ENCODE peak calls at places on chromosome 10, in four cellular contexts. C, B, Y and W are unnamed samples.

GRCh38 chr10:17335065-17335464 is 107.0 kb downstream of the VIM start:
- DNase-seq in Y (no peak), B (no peak), C (no peak), W (no peak)

GRCh38 chr10:125770844-125771243 is 4.8 kb downstream of the MMP21 start:
- DNase-seq in Y (no peak), C (no peak), B (no peak), W (no peak)

GRCh38 chr10:31929260-31929985 is 792 bp upstream of the ARHGAP12 start:
- DNase-seq in C (peak), B (no peak), Y (peak), W (peak)

GRCh38 chr10:33129181-33129928 is 171.3 kb upstream of the ITGB1 start:
- DNase-seq in B (no peak), C (peak), Y (no peak), W (no peak)

GRCh38 chr10:80158598-80159127 is 26.1 kb downstream of the PLAC9 start:
- DNase-seq in B (no peak), C (peak), Y (no peak), W (no peak)

GRCh38 chr10:78804356-78805032 is 264.3 kb upstream of the ZMIZ1 start:
- DNase-seq in Y (no peak), B (no peak), C (no peak), W (no peak)

GRCh38 chr10:76582536-76582935 is 1055.1 kb downstream of the KCNMA1 start:
- DNase-seq in B (no peak), C (no peak), Y (no peak), W (no peak)

GRCh38 chr10:97025613-97026242 is 160.0 kb downstream of the SLIT1 start:
- DNase-seq in Y (peak), B (peak), C (peak), W (peak)

GRCh38 chr10:132102071-132102716 is 36.4 kb downstream of the JAKMIP3 start:
- DNase-seq in Y (no peak), B (no peak), C (no peak), W (no peak)

GRCh38 chr10:44925224-44925623 is 14.1 kb downstream of the TMEM72 start:
- DNase-seq in C (no peak), Y (peak), B (no peak), W (peak)

GRCh38 chr10:119371704-119372663 is 164.6 kb downstream of the GRK5 start:
- DNase-seq in B (no peak), C (no peak), Y (no peak), W (no peak)

GRCh38 chr10:50622497-50623298 is 1.1 kb downstream of the SGMS1 start:
- DNase-seq in Y (peak), B (no peak), C (peak), W (no peak)

GRCh38 chr10:61753453-61753852 is 90.7 kb downstream of the CABCOCO1 start:
- DNase-seq in B (no peak), Y (no peak), C (no peak), W (no peak)

GRCh38 chr10:35416628-35417625 is 80.6 kb downstream of the CCNY start:
- DNase-seq in B (no peak), C (no peak), Y (no peak), W (no peak)

GRCh38 chr10:130354976-130355795 is 219.0 kb downstream of the GLRX3 start:
- DNase-seq in C (no peak), Y (no peak), B (no peak), W (no peak)

GRCh38 chr10:134743-135600 is at the start of gene ZMYND11:
- DNase-seq in Y (peak), C (no peak), B (no peak), W (no peak)

GRCh38 chr10:21521910-21522533 is 3.5 kb downstream of the SKIDA1 start:
- DNase-seq in B (no peak), C (no peak), Y (no peak), W (no peak)

GRCh38 chr10:87844837-87845623 is 18.3 kb downstream of the KLLN start:
- DNase-seq in C (no peak), Y (no peak), B (no peak), W (peak)

GRCh38 chr10:21290499-21291160 is 234.9 kb downstream of the SKIDA1 start:
- DNase-seq in B (no peak), C (no peak), Y (no peak), W (no peak)

GRCh38 chr10:97434055-97434454 is 8.1 kb downstream of the PGAM1 start:
- DNase-seq in C (no peak), Y (no peak), B (no peak), W (no peak)

GRCh38 chr10:110525349-110526260 is 27.9 kb downstream of the DUSP5 start:
- DNase-seq in Y (no peak), B (no peak), C (no peak), W (no peak)

GRCh38 chr10:117647306-117647705 is 104.8 kb downstream of the EMX2 start:
- DNase-seq in C (no peak), B (no peak), Y (no peak), W (no peak)

DNA sequence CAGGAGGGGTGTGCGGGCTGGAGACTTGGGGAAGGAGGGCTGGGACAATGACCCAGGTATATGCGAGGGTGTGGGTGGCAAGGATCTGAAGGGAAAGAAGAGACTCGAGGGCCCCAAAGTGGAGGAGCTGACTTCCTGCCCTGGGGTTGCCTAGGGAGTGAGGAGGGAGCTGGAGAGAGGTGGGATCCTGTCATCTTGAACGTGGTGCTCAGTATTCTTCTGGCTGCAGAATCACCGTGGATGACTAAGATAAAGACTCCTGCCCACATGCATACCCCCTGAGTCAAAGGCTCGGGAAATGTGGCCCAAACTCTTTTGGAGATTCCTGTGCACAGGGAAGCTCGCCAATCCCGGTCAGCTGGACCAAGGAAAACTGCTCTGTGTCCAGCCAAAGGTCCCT is 31.2 kb downstream of the COL17A1 start:
- DNase-seq in C (peak), B (no peak), Y (no peak), W (no peak)
- TF ChIP-seq USF2 in C (no peak), B (no peak), Y (no peak), W (no peak)

GRCh38 chr10:114604357-114605129 is 53.5 kb downstream of the ABLIM1 start:
- DNase-seq in B (no peak), C (no peak), Y (no peak), W (no peak)

GRCh38 chr10:114607358-114607998 is 50.6 kb downstream of the ABLIM1 start:
- DNase-seq in Y (no peak), C (no peak), B (no peak), W (no peak)

GRCh38 chr10:114605155-114605797 is 52.8 kb downstream of the ABLIM1 start:
- DNase-seq in Y (no peak), B (no peak), C (no peak), W (peak)

GRCh38 chr10:114603303-114603702 is 54.8 kb downstream of the ABLIM1 start:
- DNase-seq in B (no peak), Y (no peak), C (no peak), W (no peak)

DNA sequence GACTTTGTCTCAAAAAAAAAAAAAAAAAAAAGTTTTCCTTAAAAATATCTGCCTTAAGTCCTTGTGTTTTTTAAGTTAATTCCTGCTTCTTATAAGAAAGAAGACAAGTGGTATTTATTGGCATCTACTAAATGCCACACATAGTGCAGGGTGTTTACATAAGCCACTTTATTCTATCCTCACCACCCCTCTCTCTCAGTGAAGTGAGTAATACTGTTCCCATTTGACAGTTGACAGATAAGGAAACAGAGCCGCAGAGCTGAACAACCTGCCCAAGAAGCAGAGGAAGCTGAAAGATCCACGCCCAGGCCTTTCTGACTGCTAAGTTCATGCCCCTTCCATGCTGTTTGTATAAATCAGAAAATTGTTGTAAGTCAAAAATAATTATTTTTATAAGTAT is 54.1 kb downstream of the ABLIM1 start:
- DNase-seq in B (no peak), C (no peak), Y (no peak), W (no peak)
- TF ChIP-seq USF2 in B (no peak), C (no peak), Y (no peak), W (no peak)

DNA sequence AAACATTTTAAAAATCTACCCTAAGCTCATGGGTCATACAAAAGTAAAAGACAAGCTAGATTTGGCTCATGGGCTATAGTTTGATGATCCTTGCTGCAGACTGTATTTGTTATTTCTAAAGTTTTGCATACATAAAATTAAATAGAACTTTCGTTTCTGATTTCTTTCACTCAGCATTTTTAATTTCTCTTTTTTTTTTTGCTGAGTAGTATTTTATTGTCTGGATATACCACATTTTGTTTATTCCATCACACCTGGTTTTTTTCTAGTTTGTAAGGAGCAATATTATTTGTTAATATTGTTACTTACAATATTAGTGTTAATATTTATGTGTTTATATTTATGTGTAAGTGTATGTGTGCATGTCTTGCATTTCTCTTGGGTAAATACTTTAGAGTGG is 291.5 kb downstream of the ATRNL1 start:
- DNase-seq in B (no peak), C (no peak), Y (no peak), W (no peak)
- TF ChIP-seq USF2 in B (no peak), C (no peak), Y (no peak), W (no peak)

GRCh38 chr10:120511165-120511564 is 54.1 kb downstream of the PLPP4 start:
- DNase-seq in Y (no peak), C (no peak), B (no peak), W (no peak)

GRCh38 chr10:120516426-120516825 is 59.4 kb downstream of the PLPP4 start:
- DNase-seq in B (no peak), Y (no peak), C (no peak), W (no peak)

GRCh38 chr10:120514959-120515358 is 57.9 kb downstream of the PLPP4 start:
- DNase-seq in B (no peak), Y (no peak), C (no peak), W (no peak)

GRCh38 chr10:120513307-120513706 is 56.3 kb downstream of the PLPP4 start:
- DNase-seq in Y (no peak), B (no peak), C (no peak), W (no peak)

DNA sequence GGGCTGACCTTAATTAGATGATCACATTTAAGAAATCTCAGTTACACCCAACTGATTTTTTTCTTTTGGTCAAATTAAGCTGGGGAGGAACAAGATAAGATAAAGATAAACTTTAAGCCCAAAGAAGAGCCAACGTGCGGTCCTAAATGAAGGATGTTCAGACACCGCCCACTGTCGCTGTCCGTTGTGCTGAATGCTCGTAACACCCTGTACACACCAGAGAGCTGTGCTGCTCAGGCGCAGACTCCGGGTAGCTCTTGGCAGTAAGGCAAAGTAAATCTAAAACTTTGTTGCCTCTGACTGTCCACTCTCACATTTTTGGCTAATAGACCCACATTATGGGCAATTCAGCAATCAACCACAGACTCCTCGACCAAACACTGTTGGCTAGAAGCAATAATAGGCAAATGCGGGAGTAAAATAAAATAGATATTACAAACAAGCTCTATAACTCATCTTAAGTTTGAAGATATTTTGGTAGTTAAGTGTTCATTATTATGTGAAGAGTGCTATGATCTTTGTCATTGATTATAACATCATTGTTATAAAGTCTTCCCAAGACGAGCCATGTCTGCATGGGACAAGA is 57.1 kb downstream of the PLPP4 start:
- DNase-seq in B (no peak), C (no peak), Y (peak), W (peak)
- TF ChIP-seq USF2 in B (no peak), C (no peak), Y (no peak), W (no peak)

DNA sequence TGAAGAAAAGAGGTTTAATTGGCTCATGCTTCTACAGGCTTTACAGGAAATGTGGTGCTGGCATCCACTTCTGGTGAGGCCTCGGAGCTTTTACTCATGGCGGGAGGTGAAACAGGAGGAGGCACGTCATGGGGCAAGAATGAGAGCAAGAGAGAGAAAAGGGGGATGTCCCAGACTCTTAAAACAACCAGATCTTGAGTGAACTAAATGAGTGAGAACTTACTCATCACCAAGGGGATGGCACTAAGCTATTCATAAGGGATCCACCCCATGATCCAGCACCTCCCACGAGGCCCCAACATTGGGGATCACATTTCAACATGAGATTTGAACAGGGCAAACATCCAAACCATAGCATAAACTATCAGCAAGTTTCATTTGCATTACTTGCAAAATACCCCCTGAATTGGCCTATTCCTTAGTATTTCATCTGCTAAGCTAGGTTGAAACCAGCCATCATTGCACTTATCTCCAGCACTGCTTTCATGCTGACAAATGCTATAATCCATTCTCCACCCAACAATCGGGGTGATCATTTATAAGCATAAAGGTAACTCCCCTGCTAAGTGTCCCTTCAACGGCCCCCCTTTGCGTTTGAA is 179.0 kb downstream of the NOC3L start:
- DNase-seq in B (no peak), Y (no peak), C (no peak), W (no peak)
- TF ChIP-seq USF2 in B (no peak), Y (no peak), C (no peak), W (no peak)

GRCh38 chr10:43204943-43205671 is 61.8 kb downstream of the RASGEF1A start:
- DNase-seq in Y (peak), B (peak), C (peak), W (peak)
- TF ChIP-seq USF2 in Y (no peak), B (no peak), C (no peak), W (no peak)

GRCh38 chr10:66942407-66942806 is 16.6 kb downstream of the LRRTM3 start:
- DNase-seq in B (no peak), C (no peak), Y (no peak), W (no peak)
- TF ChIP-seq USF2 in B (no peak), C (no peak), Y (no peak), W (no peak)